ENCODE peak calls at places on chromosome X, in seven cellular contexts. One of them, this sample, is unnamed.

GRCh38 chrX:139508099-139508498 is 22.4 kb upstream of the F9 start:
- DNase-seq in caudate nucleus: no peak
- DNase-seq in stimulated activated CD4-positive, alpha-beta T cell treated with anti-CD3 and anti-CD28 coated beads, TNF-alpha, amount 100 ng/mL, for 4 hours: no peak
- DNase-seq in putamen: no peak
- DNase-seq in SIG-M5: no peak
- DNase-seq in amniotic stem cell: no peak
- DNase-seq in substantia nigra: no peak
- DNase-seq in this sample: no peak

GRCh38 chrX:150486011-150486410 is 82.4 kb upstream of the MTM1 start:
- DNase-seq in caudate nucleus: peak
- DNase-seq in stimulated activated CD4-positive, alpha-beta T cell treated with anti-CD3 and anti-CD28 coated beads, TNF-alpha, amount 100 ng/mL, for 4 hours: peak
- DNase-seq in putamen: peak
- DNase-seq in SIG-M5: no peak
- DNase-seq in amniotic stem cell: peak
- DNase-seq in substantia nigra: peak
- DNase-seq in this sample: no peak

GRCh38 chrX:9534686-9535085 is 69.8 kb downstream of the TBL1X start:
- DNase-seq in caudate nucleus: no peak
- DNase-seq in stimulated activated CD4-positive, alpha-beta T cell treated with anti-CD3 and anti-CD28 coated beads, TNF-alpha, amount 100 ng/mL, for 4 hours: no peak
- DNase-seq in putamen: peak
- DNase-seq in SIG-M5: no peak
- DNase-seq in amniotic stem cell: no peak
- DNase-seq in substantia nigra: no peak
- DNase-seq in this sample: no peak

GRCh38 chrX:8284131-8284530 is 113.1 kb upstream of the VCX2 start:
- DNase-seq in caudate nucleus: no peak
- DNase-seq in stimulated activated CD4-positive, alpha-beta T cell treated with anti-CD3 and anti-CD28 coated beads, TNF-alpha, amount 100 ng/mL, for 4 hours: no peak
- DNase-seq in putamen: no peak
- DNase-seq in SIG-M5: no peak
- DNase-seq in amniotic stem cell: no peak
- DNase-seq in substantia nigra: no peak
- DNase-seq in this sample: no peak

GRCh38 chrX:32572644-32573043 is 638.7 kb downstream of the DMD start:
- DNase-seq in caudate nucleus: peak
- DNase-seq in stimulated activated CD4-positive, alpha-beta T cell treated with anti-CD3 and anti-CD28 coated beads, TNF-alpha, amount 100 ng/mL, for 4 hours: no peak
- DNase-seq in putamen: no peak
- DNase-seq in SIG-M5: no peak
- DNase-seq in amniotic stem cell: no peak
- DNase-seq in substantia nigra: no peak
- DNase-seq in this sample: no peak

GRCh38 chrX:111101580-111101979 is 5.6 kb downstream of the PAK3 start:
- DNase-seq in caudate nucleus: peak
- DNase-seq in stimulated activated CD4-positive, alpha-beta T cell treated with anti-CD3 and anti-CD28 coated beads, TNF-alpha, amount 100 ng/mL, for 4 hours: no peak
- DNase-seq in putamen: no peak
- DNase-seq in SIG-M5: no peak
- DNase-seq in amniotic stem cell: no peak
- DNase-seq in substantia nigra: no peak
- DNase-seq in this sample: no peak

GRCh38 chrX:2427147-2427546 is 73.6 kb downstream of the DHRSX start:
- DNase-seq in caudate nucleus: no peak
- DNase-seq in stimulated activated CD4-positive, alpha-beta T cell treated with anti-CD3 and anti-CD28 coated beads, TNF-alpha, amount 100 ng/mL, for 4 hours: no peak
- DNase-seq in putamen: no peak
- DNase-seq in SIG-M5: no peak
- DNase-seq in amniotic stem cell: no peak
- DNase-seq in substantia nigra: no peak
- DNase-seq in this sample: no peak

GRCh38 chrX:129653985-129654651 is 638 bp downstream of the APLN start:
- DNase-seq in caudate nucleus: no peak
- DNase-seq in stimulated activated CD4-positive, alpha-beta T cell treated with anti-CD3 and anti-CD28 coated beads, TNF-alpha, amount 100 ng/mL, for 4 hours: no peak
- DNase-seq in putamen: no peak
- DNase-seq in SIG-M5: no peak
- DNase-seq in amniotic stem cell: no peak
- DNase-seq in substantia nigra: no peak
- DNase-seq in this sample: no peak

GRCh38 chrX:46788902-46789301 is 30.0 kb upstream of the SLC9A7 start:
- DNase-seq in caudate nucleus: no peak
- DNase-seq in stimulated activated CD4-positive, alpha-beta T cell treated with anti-CD3 and anti-CD28 coated beads, TNF-alpha, amount 100 ng/mL, for 4 hours: no peak
- DNase-seq in putamen: no peak
- DNase-seq in SIG-M5: no peak
- DNase-seq in amniotic stem cell: no peak
- DNase-seq in substantia nigra: no peak
- DNase-seq in this sample: no peak

GRCh38 chrX:121457096-121457495 is 409.7 kb downstream of the GLUD2 start:
- DNase-seq in caudate nucleus: no peak
- DNase-seq in stimulated activated CD4-positive, alpha-beta T cell treated with anti-CD3 and anti-CD28 coated beads, TNF-alpha, amount 100 ng/mL, for 4 hours: no peak
- DNase-seq in putamen: no peak
- DNase-seq in SIG-M5: no peak
- DNase-seq in amniotic stem cell: no peak
- DNase-seq in substantia nigra: no peak
- DNase-seq in this sample: no peak

GRCh38 chrX:11409957-11410356 is 116.7 kb downstream of the AMELX start:
- DNase-seq in caudate nucleus: no peak
- DNase-seq in stimulated activated CD4-positive, alpha-beta T cell treated with anti-CD3 and anti-CD28 coated beads, TNF-alpha, amount 100 ng/mL, for 4 hours: no peak
- DNase-seq in putamen: no peak
- DNase-seq in SIG-M5: no peak
- DNase-seq in amniotic stem cell: no peak
- DNase-seq in substantia nigra: no peak
- DNase-seq in this sample: no peak

GRCh38 chrX:136191171-136191570 is 43.8 kb downstream of the FHL1 start:
- DNase-seq in caudate nucleus: no peak
- DNase-seq in stimulated activated CD4-positive, alpha-beta T cell treated with anti-CD3 and anti-CD28 coated beads, TNF-alpha, amount 100 ng/mL, for 4 hours: no peak
- DNase-seq in putamen: no peak
- DNase-seq in SIG-M5: no peak
- DNase-seq in amniotic stem cell: no peak
- DNase-seq in substantia nigra: no peak
- DNase-seq in this sample: no peak

GRCh38 chrX:15600745-15601144 is at the start of gene ACE2:
- DNase-seq in caudate nucleus: no peak
- DNase-seq in stimulated activated CD4-positive, alpha-beta T cell treated with anti-CD3 and anti-CD28 coated beads, TNF-alpha, amount 100 ng/mL, for 4 hours: no peak
- DNase-seq in putamen: no peak
- DNase-seq in SIG-M5: no peak
- DNase-seq in amniotic stem cell: no peak
- DNase-seq in substantia nigra: no peak
- DNase-seq in this sample: no peak

GRCh38 chrX:9390121-9390520 is 74.7 kb upstream of the TBL1X start:
- DNase-seq in caudate nucleus: no peak
- DNase-seq in stimulated activated CD4-positive, alpha-beta T cell treated with anti-CD3 and anti-CD28 coated beads, TNF-alpha, amount 100 ng/mL, for 4 hours: no peak
- DNase-seq in putamen: no peak
- DNase-seq in SIG-M5: no peak
- DNase-seq in amniotic stem cell: no peak
- DNase-seq in substantia nigra: no peak
- DNase-seq in this sample: no peak

GRCh38 chrX:111375747-111376146 is 36.2 kb downstream of the DCX start:
- DNase-seq in caudate nucleus: no peak
- DNase-seq in stimulated activated CD4-positive, alpha-beta T cell treated with anti-CD3 and anti-CD28 coated beads, TNF-alpha, amount 100 ng/mL, for 4 hours: no peak
- DNase-seq in putamen: no peak
- DNase-seq in SIG-M5: no peak
- DNase-seq in amniotic stem cell: no peak
- DNase-seq in substantia nigra: no peak
- DNase-seq in this sample: no peak

GRCh38 chrX:154040307-154040756 is 20.6 kb upstream of the IRAK1 start:
- DNase-seq in caudate nucleus: no peak
- DNase-seq in stimulated activated CD4-positive, alpha-beta T cell treated with anti-CD3 and anti-CD28 coated beads, TNF-alpha, amount 100 ng/mL, for 4 hours: no peak
- DNase-seq in putamen: no peak
- DNase-seq in SIG-M5: peak
- DNase-seq in amniotic stem cell: no peak
- DNase-seq in substantia nigra: no peak
- DNase-seq in this sample: no peak

GRCh38 chrX:68941385-68941952 is 112.6 kb downstream of the EFNB1 start:
- DNase-seq in caudate nucleus: no peak
- DNase-seq in stimulated activated CD4-positive, alpha-beta T cell treated with anti-CD3 and anti-CD28 coated beads, TNF-alpha, amount 100 ng/mL, for 4 hours: no peak
- DNase-seq in putamen: no peak
- DNase-seq in SIG-M5: no peak
- DNase-seq in amniotic stem cell: no peak
- DNase-seq in substantia nigra: no peak
- DNase-seq in this sample: no peak

GRCh38 chrX:79515529-79515928 is 148.4 kb upstream of the ITM2A start:
- DNase-seq in caudate nucleus: no peak
- DNase-seq in stimulated activated CD4-positive, alpha-beta T cell treated with anti-CD3 and anti-CD28 coated beads, TNF-alpha, amount 100 ng/mL, for 4 hours: no peak
- DNase-seq in putamen: no peak
- DNase-seq in SIG-M5: no peak
- DNase-seq in amniotic stem cell: no peak
- DNase-seq in substantia nigra: no peak
- DNase-seq in this sample: no peak

GRCh38 chrX:114976321-114976720 is 41.1 kb downstream of the IL13RA2 start:
- DNase-seq in caudate nucleus: no peak
- DNase-seq in stimulated activated CD4-positive, alpha-beta T cell treated with anti-CD3 and anti-CD28 coated beads, TNF-alpha, amount 100 ng/mL, for 4 hours: no peak
- DNase-seq in putamen: no peak
- DNase-seq in SIG-M5: no peak
- DNase-seq in amniotic stem cell: peak
- DNase-seq in substantia nigra: no peak
- DNase-seq in this sample: no peak

This sample was measured in nucleus accumbens.